ENCODE peak calls at places on chromosomes 3 and 15, in six cellular contexts. R, H, I, C, N and W are unnamed samples.

GRCh38 chr3:25748189-25748588 is 35.1 kb downstream of the NGLY1 start:
- DNase-seq in R (no peak), C (no peak), N (no peak), I (no peak), H (no peak), W (no peak)

GRCh38 chr3:149009732-149010131 is 18.4 kb downstream of the GYG1 start:
- DNase-seq in H (no peak), C (no peak), I (no peak), N (no peak), R (no peak), W (no peak)

GRCh38 chr3:63467392-63467791 is 185.1 kb upstream of the SNTN start:
- DNase-seq in C (no peak), N (no peak), I (no peak), H (no peak), R (no peak), W (no peak)

GRCh38 chr15:72782274-72782992 is 1.1 kb downstream of the ADPGK start:
- DNase-seq in N (no peak), R (peak), H (no peak), I (no peak), C (no peak), W (no peak)

GRCh38 chr3:102481050-102481449 is 46.2 kb downstream of the ZPLD1 start:
- DNase-seq in I (no peak), C (no peak), R (no peak), N (no peak), H (no peak), W (no peak)

GRCh38 chr3:193708270-193708669 is 115.3 kb downstream of the OPA1 start:
- DNase-seq in N (no peak), I (no peak), C (no peak), H (no peak), R (no peak), W (no peak)

GRCh38 chr15:67335534-67336222 is 81.1 kb downstream of the IQCH start:
- DNase-seq in N (no peak), R (no peak), I (peak), C (no peak), H (no peak), W (no peak)

GRCh38 chr3:12944413-12944812 is 103.0 kb upstream of the RPL32 start:
- DNase-seq in I (no peak), R (peak), H (no peak), C (no peak), N (no peak), W (peak)

GRCh38 chr15:101063891-101064794 is 145.0 kb downstream of the LRRK1 start:
- DNase-seq in N (no peak), I (no peak), H (no peak), C (no peak), R (no peak), W (no peak)

GRCh38 chr3:8223766-8224165 is 277.9 kb upstream of the LMCD1 start:
- DNase-seq in N (no peak), R (peak), C (no peak), H (peak), I (no peak), W (no peak)

GRCh38 chr3:101179637-101180036 is 140.7 kb downstream of the IMPG2 start:
- DNase-seq in C (no peak), N (no peak), R (peak), H (peak), I (no peak), W (no peak)

GRCh38 chr15:60049948-60050347 is 45.8 kb downstream of the FOXB1 start:
- DNase-seq in I (no peak), C (no peak), H (no peak), N (no peak), R (no peak), W (no peak)

GRCh38 chr3:133114198-133114597 is 76.0 kb downstream of the TMEM108 start:
- DNase-seq in N (no peak), R (no peak), I (no peak), C (no peak), H (no peak), W (no peak)

GRCh38 chr15:75654201-75654907 is 6.6 kb downstream of the SNX33 start:
- DNase-seq in C (no peak), N (no peak), R (no peak), H (no peak), I (no peak), W (no peak)

GRCh38 chr3:24137958-24138875 is 193.1 kb downstream of the NR1D2 start:
- DNase-seq in C (no peak), R (no peak), N (no peak), I (peak), H (no peak), W (no peak)

GRCh38 chr3:22045882-22046281 is 294.9 kb upstream of the ZNF385D start:
- DNase-seq in C (no peak), H (no peak), I (no peak), R (no peak), N (no peak), W (no peak)

GRCh38 chr3:138593488-138594149 is 441 bp downstream of the CEP70 start:
- DNase-seq in H (no peak), C (no peak), I (peak), N (no peak), R (peak), W (no peak)

GRCh38 chr15:69723404-69724097 is 270.9 kb downstream of the RPLP1 start:
- DNase-seq in C (no peak), R (no peak), H (no peak), I (no peak), N (peak), W (no peak)

GRCh38 chr15:36334059-36334458 is 245.4 kb upstream of the CDIN1 start:
- DNase-seq in I (peak), H (peak), R (peak), C (no peak), N (no peak), W (peak)

GRCh38 chr15:63160638-63161037 is 3.4 kb upstream of the RPS27L start:
- DNase-seq in N (no peak), I (no peak), C (no peak), H (no peak), R (no peak), W (no peak)

GRCh38 chr15:75920079-75920478 is 16.4 kb downstream of the FBXO22 start:
- DNase-seq in N (no peak), C (no peak), H (no peak), I (no peak), R (no peak), W (no peak)

DNA sequence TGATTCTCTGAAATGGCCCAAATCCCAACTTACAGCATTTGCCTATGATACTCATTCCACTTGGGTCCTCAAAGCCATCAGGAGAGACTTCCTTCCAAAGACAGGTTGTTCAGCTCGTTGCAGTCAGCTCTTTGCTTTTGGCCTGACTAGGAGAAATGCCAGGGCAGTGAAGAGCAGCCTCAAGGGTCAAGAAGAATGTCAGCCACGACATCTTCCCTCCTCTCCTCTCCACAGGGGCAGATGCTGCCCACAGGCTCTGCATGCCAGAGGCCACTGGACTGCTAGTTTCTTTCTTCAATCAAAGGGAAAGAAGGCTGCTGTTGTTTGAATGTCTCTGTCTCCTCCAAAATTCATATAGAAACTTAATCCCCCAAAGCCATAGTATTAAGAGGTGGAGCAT is 201.7 kb upstream of the PFN2 start:
- DNase-seq in I (no peak), N (no peak), C (no peak), H (no peak), R (no peak), W (no peak)
- H2AFZ ChIP-seq in I (no peak), N (no peak), C (no peak), H (no peak), R (no peak), W (no peak)

DNA sequence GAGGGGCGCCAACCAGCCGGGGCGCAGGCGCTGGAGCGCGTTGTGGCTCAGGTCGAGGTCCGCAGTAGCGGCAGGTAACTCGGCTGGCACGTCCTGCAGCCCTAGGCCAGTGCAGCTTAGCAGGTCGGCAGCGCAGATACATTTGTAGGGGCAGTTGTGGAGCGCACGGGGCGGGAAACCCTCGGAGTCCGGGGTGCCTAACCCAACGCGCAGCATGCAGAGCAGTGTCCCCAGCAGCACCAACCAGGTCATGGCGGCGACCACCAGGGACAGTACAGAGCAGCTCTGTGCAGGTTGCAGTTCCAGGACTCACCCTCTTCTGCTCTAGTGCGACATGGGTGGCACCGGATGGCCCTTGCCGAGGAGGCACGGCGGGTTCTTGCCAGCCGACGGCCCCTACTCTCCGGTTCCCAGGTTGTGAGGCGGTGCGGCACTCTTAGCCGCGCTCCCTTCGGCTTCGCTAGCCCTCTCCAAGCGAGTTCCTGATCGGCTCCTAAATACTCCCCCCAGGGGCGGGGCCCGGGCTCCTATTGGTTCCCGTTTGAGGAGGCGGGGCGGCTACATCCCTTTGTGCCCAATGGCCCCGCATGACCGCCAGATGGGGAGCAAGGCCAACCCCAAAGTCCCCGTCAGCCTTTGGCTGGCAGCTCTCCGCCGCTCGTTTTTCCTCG is at the start of gene AMIGO3:
- DNase-seq in H (peak), I (peak), C (peak), N (peak), R (peak), W (no peak)
- H2AFZ ChIP-seq in H (peak), I (no peak), C (no peak), N (peak), R (no peak), W (no peak)

GRCh38 chr3:190019020-190019419 is 101.7 kb downstream of the P3H2 start:
- DNase-seq in H (no peak), R (no peak), C (no peak), N (no peak), I (no peak), W (no peak)

GRCh38 chr3:190026154-190026553 is 94.5 kb downstream of the P3H2 start:
- DNase-seq in N (no peak), C (no peak), R (no peak), I (peak), H (no peak), W (no peak)

GRCh38 chr3:190027116-190027515 is 93.6 kb downstream of the P3H2 start:
- DNase-seq in C (no peak), H (no peak), R (no peak), I (no peak), N (no peak), W (no peak)

GRCh38 chr3:190019840-190020239 is 100.9 kb downstream of the P3H2 start:
- DNase-seq in C (no peak), I (peak), H (no peak), N (no peak), R (no peak), W (no peak)

GRCh38 chr3:190024912-190025311 is 95.8 kb downstream of the P3H2 start:
- DNase-seq in N (no peak), C (no peak), H (peak), I (peak), R (peak), W (no peak)
- H2AFZ ChIP-seq in N (no peak), C (no peak), H (no peak), I (no peak), R (peak), W (no peak)

DNA sequence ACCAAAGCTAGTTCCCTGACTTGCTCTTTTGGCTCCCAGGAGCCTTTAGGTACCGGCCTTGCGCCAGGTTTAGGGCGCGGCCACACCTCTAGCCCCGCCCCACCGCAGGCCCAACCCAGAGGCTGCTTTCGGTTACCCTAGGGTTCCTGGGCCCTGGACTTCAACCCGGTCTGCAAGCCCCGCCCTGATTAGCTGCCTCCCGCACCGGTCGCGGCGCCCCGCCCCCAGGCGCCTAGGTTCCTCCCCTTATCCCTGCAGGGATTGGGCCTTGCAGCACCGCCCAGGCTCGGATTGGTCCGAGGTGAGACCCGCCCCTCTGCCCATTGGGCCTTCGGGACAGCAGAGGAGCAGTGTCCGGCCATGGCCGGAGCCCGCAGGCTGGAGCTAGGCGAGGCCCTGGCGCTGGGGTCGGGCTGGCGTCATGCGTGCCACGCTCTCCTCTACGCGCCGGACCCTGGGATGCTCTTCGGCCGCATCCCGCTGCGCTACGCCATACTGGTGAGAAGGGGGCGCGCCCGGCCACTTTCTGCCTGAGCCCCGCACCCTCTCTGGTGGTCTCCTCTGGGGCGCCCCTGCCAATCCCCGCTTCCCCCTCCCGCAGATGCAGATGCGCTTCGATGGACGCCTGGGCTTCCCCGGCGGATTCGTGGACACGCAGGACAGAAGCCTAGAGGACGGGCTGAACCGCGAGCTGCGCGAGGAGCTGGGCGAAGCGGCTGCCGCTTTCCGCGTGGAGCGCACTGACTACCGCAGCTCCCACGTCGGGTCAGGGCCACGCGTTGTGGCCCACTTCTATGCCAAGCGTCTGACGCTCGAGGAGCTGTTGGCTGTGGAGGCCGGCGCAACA is at the start of gene NUDT16:
- DNase-seq in N (peak), R (peak), I (peak), H (peak), C (peak), W (peak)
- H2AFZ ChIP-seq in N (peak), R (peak), I (peak), H (peak), C (peak), W (peak)

GRCh38 chr15:85905626-85906025 is 110.9 kb upstream of the KLHL25 start:
- DNase-seq in I (no peak), H (no peak), N (no peak), C (no peak), R (no peak), W (no peak)

GRCh38 chr15:85906028-85906427 is 111.3 kb upstream of the KLHL25 start:
- DNase-seq in I (no peak), N (no peak), R (no peak), H (no peak), C (no peak), W (no peak)

GRCh38 chr15:85910796-85911195 is 116.1 kb upstream of the KLHL25 start:
- DNase-seq in N (no peak), H (no peak), R (no peak), C (no peak), I (no peak), W (no peak)
- H2AFZ ChIP-seq in N (peak), H (no peak), R (no peak), C (no peak), I (no peak), W (no peak)

DNA sequence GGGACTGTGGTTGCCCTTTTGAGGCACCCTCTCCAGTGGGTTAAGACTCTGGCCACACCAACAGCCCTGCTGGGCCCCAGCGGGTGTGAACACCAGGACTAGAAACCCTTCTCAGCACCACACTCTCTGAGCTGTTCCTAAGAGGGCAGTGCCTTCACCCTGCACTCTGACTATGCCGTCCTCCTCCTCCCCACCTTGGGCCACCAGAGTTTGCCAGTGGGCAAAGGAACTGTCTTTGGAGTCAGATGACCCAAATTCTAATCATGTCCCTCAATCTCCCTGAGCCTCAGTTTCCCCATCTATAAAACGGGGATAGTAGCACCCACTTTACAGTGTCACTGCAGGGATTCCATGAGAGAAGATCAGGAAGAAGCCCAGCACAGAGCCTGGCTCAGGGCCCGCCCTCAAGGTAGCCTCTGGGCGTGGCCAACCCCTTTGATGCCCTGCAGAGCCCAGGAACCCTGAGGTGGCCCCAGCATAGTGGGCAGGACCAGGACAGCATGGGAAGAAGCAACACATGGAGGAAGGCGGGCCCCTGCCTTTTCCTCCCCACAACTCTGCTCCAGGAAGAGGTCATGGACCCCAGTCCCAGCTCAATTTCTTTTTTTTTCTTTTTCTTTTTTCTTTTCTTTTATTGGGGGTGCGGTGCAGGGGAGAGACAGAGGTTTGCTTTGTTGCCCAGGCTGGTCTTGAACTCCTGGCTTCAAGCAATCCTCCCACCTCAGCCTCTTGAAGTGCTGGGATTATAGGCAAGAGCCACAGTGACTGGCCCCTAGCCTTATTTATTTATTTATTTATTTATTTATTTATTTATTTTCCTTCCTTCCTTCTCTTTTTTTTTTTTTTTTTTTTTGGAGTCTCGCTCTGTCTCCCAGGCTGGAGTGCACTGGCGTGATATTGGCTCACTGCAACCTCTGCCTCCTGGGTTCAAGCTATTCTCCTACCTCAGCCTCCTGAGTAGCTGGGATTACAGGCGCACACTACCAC is 115.7 kb upstream of the LINGO1 start:
- DNase-seq in N (no peak), C (peak), I (no peak), R (no peak), H (no peak), W (no peak)
- H2AFZ ChIP-seq in N (no peak), C (no peak), I (no peak), R (no peak), H (no peak), W (no peak)

GRCh38 chr15:84807228-84807627 is 9.9 kb upstream of the ALPK3 start:
- DNase-seq in I (no peak), R (no peak), N (no peak), C (no peak), H (no peak), W (no peak)

GRCh38 chr15:84811828-84812227 is 5.3 kb upstream of the ALPK3 start:
- DNase-seq in R (no peak), N (no peak), H (no peak), I (no peak), C (no peak), W (no peak)

GRCh38 chr15:84812842-84813241 is 4.3 kb upstream of the ALPK3 start:
- DNase-seq in I (no peak), H (no peak), R (no peak), C (no peak), N (no peak), W (no peak)

GRCh38 chr15:84811151-84811550 is 6.0 kb upstream of the ALPK3 start:
- DNase-seq in N (no peak), C (no peak), H (no peak), I (no peak), R (no peak), W (no peak)

DNA sequence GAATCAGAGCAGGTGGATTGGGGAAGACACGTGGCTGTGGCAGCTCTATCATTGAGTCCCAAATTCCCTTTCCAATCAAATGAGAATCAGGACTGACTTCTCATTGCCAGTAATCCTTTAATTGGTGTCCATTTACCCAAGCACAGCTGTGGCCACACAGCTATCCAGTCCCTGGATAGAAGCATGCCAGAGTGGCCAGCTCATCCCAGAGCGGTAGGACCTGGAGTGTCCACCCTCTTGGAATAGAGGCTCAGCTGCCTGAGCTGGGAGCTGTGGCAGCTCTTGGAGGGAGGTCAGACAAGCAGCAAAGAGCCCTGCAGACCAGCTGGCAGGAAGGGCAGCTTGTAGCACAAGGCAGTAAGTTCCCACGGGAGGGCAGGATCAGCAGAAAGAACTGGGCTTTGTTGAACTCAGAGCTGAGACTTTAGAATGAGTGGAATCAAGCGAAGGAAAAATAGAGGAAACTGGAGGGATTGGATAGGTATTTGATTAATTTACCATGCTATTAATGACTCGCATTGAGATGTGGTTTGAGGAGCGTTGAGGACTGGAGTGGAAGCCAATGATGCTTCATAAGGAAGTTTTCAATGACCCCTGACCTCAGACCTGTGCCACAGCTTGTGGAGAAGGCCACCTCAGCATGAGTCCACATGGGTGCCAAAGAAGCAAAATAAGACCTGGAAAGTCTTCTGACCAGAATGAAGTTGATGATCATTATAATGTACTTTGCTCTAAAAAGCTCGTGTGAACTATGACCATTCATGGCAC is 6.9 kb upstream of the ALPK3 start:
- DNase-seq in C (no peak), I (peak), H (peak), N (no peak), R (peak), W (no peak)
- H2AFZ ChIP-seq in C (no peak), I (no peak), H (no peak), N (no peak), R (no peak), W (no peak)